ENCODE peak calls at places on chromosomes 4 and X, in four cellular contexts. D is spleen, Y is GM03348, O is SJSA1. K is an unnamed sample.

GRCh38 chrX:50770702-50771101 is 43.3 kb downstream of the SHROOM4 start:
- DNase-seq in D (no peak), O (no peak), Y (no peak), K (no peak)

GRCh38 chr4:145920205-145920604 is 18.4 kb downstream of the ZNF827 start:
- DNase-seq in O (peak), Y (peak), D (no peak), K (peak)

GRCh38 chrX:17813277-17813676 is 47.8 kb downstream of the RAI2 start:
- DNase-seq in D (no peak), Y (no peak), O (no peak), K (no peak)

GRCh38 chrX:117610049-117610448 is 506.6 kb downstream of the KLHL13 start:
- DNase-seq in O (no peak), Y (no peak), D (no peak), K (no peak)

GRCh38 chrX:9204560-9204959 is 170.6 kb upstream of the FAM9B start:
- DNase-seq in O (no peak), D (no peak), Y (no peak), K (no peak)

GRCh38 chr4:114603455-114603854 is 4.8 kb downstream of the UGT8 start:
- DNase-seq in O (no peak), D (no peak), Y (no peak), K (no peak)

GRCh38 chrX:120769576-120770341 is 105.9 kb downstream of the CT47B1 start:
- DNase-seq in Y (peak), O (no peak), D (no peak), K (no peak)

GRCh38 chrX:137550561-137551305 is 15.2 kb upstream of the ZIC3 start:
- DNase-seq in D (no peak), O (no peak), Y (no peak), K (no peak)

GRCh38 chrX:7108995-7109634 is 38.4 kb upstream of the STS start:
- DNase-seq in D (no peak), O (no peak), Y (peak), K (no peak)

GRCh38 chr4:86054676-86055075 is 305.2 kb downstream of the MAPK10 start:
- DNase-seq in D (no peak), Y (no peak), O (no peak), K (no peak)

GRCh38 chr4:24850669-24851068 is 55.3 kb downstream of the SOD3 start:
- DNase-seq in Y (peak), D (no peak), O (peak), K (peak)

GRCh38 chrX:40415675-40416074 is 165.1 kb upstream of the ATP6AP2 start:
- DNase-seq in Y (no peak), D (no peak), O (no peak), K (no peak)

GRCh38 chr4:54315561-54315960 is 86.5 kb downstream of the PDGFRA start:
- DNase-seq in D (no peak), O (no peak), Y (no peak), K (no peak)

GRCh38 chr4:32140636-32141035 is 1420.5 kb downstream of the PCDH7 start:
- DNase-seq in D (no peak), Y (no peak), O (peak), K (no peak)

GRCh38 chr4:40515398-40516293 is 114.0 kb downstream of the RBM47 start:
- DNase-seq in Y (peak), O (no peak), D (no peak), K (peak)

GRCh38 chrX:114619874-114620273 is 36.0 kb downstream of the HTR2C start:
- DNase-seq in Y (peak), D (no peak), O (no peak), K (peak)

GRCh38 chr4:76867377-76867776 is 30.6 kb downstream of the SOWAHB start:
- DNase-seq in Y (no peak), O (no peak), D (no peak), K (no peak)

GRCh38 chr4:94912606-94913005 is 154.9 kb downstream of the BMPR1B start:
- DNase-seq in D (no peak), Y (no peak), O (no peak), K (no peak)

GRCh38 chr4:119683518-119683917 is 54.9 kb upstream of the PDE5A start:
- DNase-seq in Y (peak), O (peak), D (no peak), K (peak)

GRCh38 chr4:80219301-80220025 is 22.2 kb downstream of the PRDM8 start:
- DNase-seq in D (no peak), O (peak), Y (no peak), K (no peak)

GRCh38 chrX:11151799-11152591 is 40.9 kb downstream of the HCCS start:
- DNase-seq in D (no peak), Y (no peak), O (no peak), K (no peak)

GRCh38 chrX:66731398-66731797 is 92.5 kb upstream of the EDA2R start:
- DNase-seq in O (peak), Y (peak), D (no peak), K (no peak)

GRCh38 chrX:82412851-82413250 is 1095.2 kb upstream of the POU3F4 start:
- DNase-seq in Y (no peak), O (peak), D (no peak), K (no peak)

GRCh38 chr4:1402516-1403101 is 3.6 kb downstream of the NKX1-1 start:
- DNase-seq in O (no peak), D (peak), Y (peak), K (peak)

GRCh38 chr4:89303177-89303576 is 4.4 kb downstream of the GPRIN3 start:
- DNase-seq in O (no peak), D (peak), Y (no peak), K (peak)

GRCh38 chr4:40168070-40168469 is 28.8 kb upstream of the RHOH start:
- DNase-seq in O (no peak), D (no peak), Y (no peak), K (no peak)

GRCh38 chr4:168509786-168510185 is 12.9 kb downstream of the PALLD start:
- DNase-seq in Y (peak), O (no peak), D (no peak), K (no peak)

GRCh38 chr4:189084671-189085070 is 856.0 kb upstream of the FRG1 start:
- DNase-seq in O (no peak), D (no peak), Y (no peak), K (no peak)

K was measured in osteoblast.